ENCODE peak calls at places on chromosomes 2 and 18, in five cellular contexts. One of them, this sample, is unnamed.
A peak's percentile ranks its signal among the peaks of the same experiment; 100 is the strongest.

GRCh38 chr18:54453996-54454395 is 96.3 kb downstream of the C18orf54 start:
- DNase-seq in WTC11: no peak
- DNase-seq in MCF 10A: no peak
- DNase-seq in psoas muscle: no peak
- DNase-seq in glutamatergic neuron: no peak
- DNase-seq in this sample: no peak

GRCh38 chr2:134327367-134327766 is 73.5 kb downstream of the MGAT5 start:
- DNase-seq in glutamatergic neuron: no peak
- DNase-seq in WTC11: no peak
- DNase-seq in psoas muscle: no peak
- DNase-seq in MCF 10A: peak; percentile 56
- DNase-seq in this sample: no peak

GRCh38 chr2:39665811-39666488 is at the start of gene TMEM178A:
- DNase-seq in MCF 10A: no peak
- DNase-seq in psoas muscle: no peak
- DNase-seq in glutamatergic neuron: peak; percentile 56
- DNase-seq in WTC11: peak; percentile 55
- DNase-seq in this sample: peak; percentile 41

GRCh38 chr2:109351164-109351756 is 222.3 kb downstream of the SH3RF3 start:
- DNase-seq in psoas muscle: peak; percentile 80
- DNase-seq in glutamatergic neuron: no peak
- DNase-seq in WTC11: no peak
- DNase-seq in MCF 10A: peak; percentile 84
- DNase-seq in this sample: no peak

GRCh38 chr2:151760139-151760650 is 25.9 kb upstream of the NEB start:
- DNase-seq in MCF 10A: no peak
- DNase-seq in psoas muscle: peak; percentile 73
- DNase-seq in WTC11: no peak
- DNase-seq in glutamatergic neuron: no peak
- DNase-seq in this sample: no peak

GRCh38 chr2:203830294-203831055 is 37.1 kb upstream of the CTLA4 start:
- DNase-seq in WTC11: no peak
- DNase-seq in psoas muscle: no peak
- DNase-seq in glutamatergic neuron: no peak
- DNase-seq in MCF 10A: no peak
- DNase-seq in this sample: no peak

GRCh38 chr2:242053921-242054320 is 184.4 kb downstream of the RTP5 start:
- DNase-seq in MCF 10A: no peak
- DNase-seq in psoas muscle: no peak
- DNase-seq in glutamatergic neuron: no peak
- DNase-seq in WTC11: no peak
- DNase-seq in this sample: no peak

GRCh38 chr2:231182500-231182899 is 15.9 kb upstream of the ARMC9 start:
- DNase-seq in glutamatergic neuron: no peak
- DNase-seq in WTC11: no peak
- DNase-seq in MCF 10A: no peak
- DNase-seq in psoas muscle: no peak
- DNase-seq in this sample: no peak

GRCh38 chr18:39053569-39053968 is 1488.0 kb upstream of the CELF4 start:
- DNase-seq in psoas muscle: no peak
- DNase-seq in glutamatergic neuron: no peak
- DNase-seq in MCF 10A: no peak
- DNase-seq in WTC11: no peak
- DNase-seq in this sample: no peak

GRCh38 chr18:35580748-35581534 is 599 bp upstream of the GALNT1 start:
- DNase-seq in WTC11: peak; percentile 62
- DNase-seq in MCF 10A: peak; percentile 55
- DNase-seq in glutamatergic neuron: peak; percentile 70
- DNase-seq in psoas muscle: peak; percentile 68
- DNase-seq in this sample: peak; percentile 57

GRCh38 chr18:25253136-25253535 is 98.8 kb downstream of the ZNF521 start:
- DNase-seq in MCF 10A: no peak
- DNase-seq in psoas muscle: no peak
- DNase-seq in glutamatergic neuron: no peak
- DNase-seq in WTC11: no peak
- DNase-seq in this sample: no peak

GRCh38 chr18:77049938-77050337 is 82.6 kb downstream of the MBP start:
- DNase-seq in MCF 10A: no peak
- DNase-seq in glutamatergic neuron: no peak
- DNase-seq in psoas muscle: no peak
- DNase-seq in WTC11: no peak
- DNase-seq in this sample: no peak

GRCh38 chr18:13313006-13313661 is 94.6 kb downstream of the LDLRAD4 start:
- DNase-seq in MCF 10A: no peak
- DNase-seq in psoas muscle: no peak
- DNase-seq in WTC11: no peak
- DNase-seq in glutamatergic neuron: no peak
- DNase-seq in this sample: no peak

GRCh38 chr2:236290742-236291425 is 26.7 kb upstream of the ASB18 start:
- DNase-seq in glutamatergic neuron: no peak
- DNase-seq in psoas muscle: no peak
- DNase-seq in WTC11: no peak
- DNase-seq in MCF 10A: no peak
- DNase-seq in this sample: no peak

GRCh38 chr2:121285077-121285449 is at the start of gene TFCP2L1:
- DNase-seq in psoas muscle: no peak
- DNase-seq in MCF 10A: peak; percentile 61
- DNase-seq in glutamatergic neuron: peak; percentile 43
- DNase-seq in WTC11: peak; percentile 68
- DNase-seq in this sample: peak; percentile 30

GRCh38 chr18:1006965-1007364 is 102.3 kb downstream of the ADCYAP1 start:
- DNase-seq in psoas muscle: no peak
- DNase-seq in MCF 10A: no peak
- DNase-seq in WTC11: no peak
- DNase-seq in glutamatergic neuron: no peak
- DNase-seq in this sample: no peak

GRCh38 chr18:22983175-22983574 is 50.0 kb downstream of the RBBP8 start:
- DNase-seq in WTC11: no peak
- DNase-seq in glutamatergic neuron: no peak
- DNase-seq in MCF 10A: peak; percentile 48
- DNase-seq in psoas muscle: no peak
- DNase-seq in this sample: no peak

GRCh38 chr2:233329489-233330135 is 22.0 kb downstream of the SAG start:
- DNase-seq in glutamatergic neuron: no peak
- DNase-seq in WTC11: no peak
- DNase-seq in MCF 10A: no peak
- DNase-seq in psoas muscle: no peak
- DNase-seq in this sample: no peak

GRCh38 chr18:6476880-6477279 is 62.2 kb upstream of the L3MBTL4 start:
- DNase-seq in psoas muscle: no peak
- DNase-seq in glutamatergic neuron: no peak
- DNase-seq in MCF 10A: no peak
- DNase-seq in WTC11: no peak
- DNase-seq in this sample: no peak

GRCh38 chr2:28391564-28392296 is 928 bp upstream of the FOSL2 start:
- DNase-seq in WTC11: peak; percentile 66
- DNase-seq in glutamatergic neuron: peak; percentile 68
- DNase-seq in MCF 10A: peak; percentile 92
- DNase-seq in psoas muscle: peak; percentile 95
- DNase-seq in this sample: peak; percentile 57

GRCh38 chr18:36388310-36388709 is 90.8 kb downstream of the FHOD3 start:
- DNase-seq in MCF 10A: no peak
- DNase-seq in psoas muscle: no peak
- DNase-seq in WTC11: no peak
- DNase-seq in glutamatergic neuron: no peak
- DNase-seq in this sample: no peak

GRCh38 chr2:159996792-159997546 is 65.4 kb downstream of the PLA2R1 start:
- DNase-seq in MCF 10A: no peak
- DNase-seq in glutamatergic neuron: no peak
- DNase-seq in psoas muscle: no peak
- DNase-seq in WTC11: no peak
- DNase-seq in this sample: peak; percentile 6

GRCh38 chr2:241095594-241096290 is 6.3 kb downstream of the MTERF4 start:
- DNase-seq in psoas muscle: no peak
- DNase-seq in WTC11: no peak
- DNase-seq in MCF 10A: no peak
- DNase-seq in glutamatergic neuron: no peak
- DNase-seq in this sample: no peak

GRCh38 chr2:30756051-30756719 is 51.1 kb downstream of the CAPN13 start:
- DNase-seq in WTC11: no peak
- DNase-seq in psoas muscle: no peak
- DNase-seq in MCF 10A: peak; percentile 35
- DNase-seq in glutamatergic neuron: no peak
- DNase-seq in this sample: no peak

GRCh38 chr18:35582899-35583558 is 1.5 kb downstream of the GALNT1 start:
- DNase-seq in WTC11: no peak
- DNase-seq in psoas muscle: no peak
- DNase-seq in MCF 10A: peak; percentile 11
- DNase-seq in glutamatergic neuron: peak; percentile 12
- DNase-seq in this sample: no peak

GRCh38 chr2:159064446-159065301 is 96.2 kb downstream of the TANC1 start:
- DNase-seq in MCF 10A: peak; percentile 60
- DNase-seq in WTC11: no peak
- DNase-seq in glutamatergic neuron: no peak
- DNase-seq in psoas muscle: no peak
- DNase-seq in this sample: no peak

GRCh38 chr2:23096905-23097602 is 287.9 kb upstream of the KLHL29 start:
- DNase-seq in psoas muscle: no peak
- DNase-seq in MCF 10A: peak; percentile 26
- DNase-seq in WTC11: no peak
- DNase-seq in glutamatergic neuron: no peak
- DNase-seq in this sample: no peak

GRCh38 chr2:240462704-240463273 is 27.3 kb downstream of the GPC1 start:
- DNase-seq in psoas muscle: no peak
- DNase-seq in MCF 10A: no peak
- DNase-seq in glutamatergic neuron: no peak
- DNase-seq in WTC11: peak; percentile 6
- DNase-seq in this sample: no peak

DNA sequence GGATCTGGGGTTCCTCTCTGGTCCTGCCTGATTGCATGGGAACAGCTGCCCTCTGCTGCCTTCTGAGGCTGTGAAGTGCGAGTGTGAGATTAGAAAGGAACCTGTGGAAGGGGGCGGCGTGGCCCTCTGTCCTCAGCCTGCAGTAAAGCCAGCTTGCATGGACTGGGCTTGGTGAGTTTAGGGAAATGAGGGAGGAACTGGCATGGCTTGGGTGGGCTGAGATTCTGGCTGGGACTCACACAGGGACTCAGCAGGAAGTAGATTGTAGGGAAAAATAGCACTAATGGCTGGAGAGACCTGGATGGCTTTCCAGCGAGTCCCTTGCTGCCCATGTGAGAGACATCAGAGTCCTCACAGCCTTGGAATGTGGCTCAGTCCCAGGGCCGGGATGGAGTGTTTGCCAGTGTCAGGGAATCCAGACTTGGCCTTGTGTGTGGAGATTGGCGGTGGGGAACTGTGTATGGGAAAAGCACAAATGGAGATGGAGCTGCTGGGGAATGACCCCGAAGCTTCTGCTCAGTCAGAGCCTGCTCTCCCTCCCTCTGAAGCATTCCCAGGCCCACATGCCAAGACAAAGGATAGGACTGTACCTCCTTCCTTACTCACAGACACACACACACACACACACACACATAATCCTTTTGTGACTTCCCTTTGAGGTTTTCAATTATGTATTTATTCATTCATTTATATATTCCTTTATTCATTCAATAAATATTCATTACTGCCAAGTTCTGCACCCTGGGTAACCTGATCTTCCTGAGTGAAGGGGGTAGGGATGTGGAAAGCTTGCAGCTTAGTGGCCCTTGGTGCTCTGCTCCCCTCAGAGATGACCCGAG is 115.4 kb downstream of the ACAA2 start:
- DNase-seq in WTC11: peak; percentile 34
- DNase-seq in MCF 10A: no peak
- DNase-seq in psoas muscle: peak; percentile 33
- DNase-seq in glutamatergic neuron: no peak
- DNase-seq in this sample: no peak
- TF ChIP-seq CTCF in WTC11: no peak
- TF ChIP-seq CTCF in MCF 10A: no peak
- TF ChIP-seq CTCF in psoas muscle: no peak
- TF ChIP-seq CTCF in glutamatergic neuron: no peak
- TF ChIP-seq CTCF in this sample: no peak

GRCh38 chr2:111101592-111101991 is 19.1 kb upstream of the BCL2L11 start:
- DNase-seq in MCF 10A: no peak
- DNase-seq in glutamatergic neuron: no peak
- DNase-seq in WTC11: no peak
- DNase-seq in psoas muscle: no peak
- DNase-seq in this sample: no peak

GRCh38 chr2:111099402-111099801 is 21.3 kb upstream of the BCL2L11 start:
- DNase-seq in MCF 10A: no peak
- DNase-seq in glutamatergic neuron: no peak
- DNase-seq in psoas muscle: no peak
- DNase-seq in WTC11: no peak
- DNase-seq in this sample: no peak

GRCh38 chr2:111100087-111100764 is 20.5 kb upstream of the BCL2L11 start:
- DNase-seq in WTC11: no peak
- DNase-seq in glutamatergic neuron: no peak
- DNase-seq in psoas muscle: no peak
- DNase-seq in MCF 10A: no peak
- DNase-seq in this sample: no peak

GRCh38 chr2:111102216-111102615 is 18.5 kb upstream of the BCL2L11 start:
- DNase-seq in glutamatergic neuron: no peak
- DNase-seq in psoas muscle: no peak
- DNase-seq in WTC11: no peak
- DNase-seq in MCF 10A: no peak
- DNase-seq in this sample: no peak

DNA sequence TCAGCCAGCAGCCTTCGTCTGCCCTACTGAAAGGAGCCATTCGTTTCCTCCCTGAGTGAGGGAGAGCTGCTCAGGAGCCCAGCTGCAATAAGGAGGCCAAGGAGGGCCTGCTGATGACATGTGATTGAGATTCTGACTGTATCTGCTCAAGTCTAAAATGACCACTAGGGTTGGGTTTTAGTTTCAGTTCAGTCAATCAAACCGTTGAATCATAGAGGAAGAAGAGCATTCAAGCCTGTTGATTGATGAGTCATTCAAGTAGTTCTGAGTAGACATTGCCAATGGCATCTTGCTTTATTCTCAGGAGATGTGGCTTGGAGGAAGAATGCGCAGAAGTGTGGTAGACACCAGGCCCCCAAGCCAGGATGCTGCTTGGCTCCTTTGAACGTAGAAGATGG is 19.9 kb upstream of the BCL2L11 start:
- DNase-seq in WTC11: no peak
- DNase-seq in glutamatergic neuron: no peak
- DNase-seq in psoas muscle: no peak
- DNase-seq in MCF 10A: peak; percentile 54
- DNase-seq in this sample: no peak
- TF ChIP-seq CTCF in WTC11: no peak
- TF ChIP-seq CTCF in glutamatergic neuron: no peak
- TF ChIP-seq CTCF in psoas muscle: no peak
- TF ChIP-seq CTCF in MCF 10A: no peak
- TF ChIP-seq CTCF in this sample: no peak

DNA sequence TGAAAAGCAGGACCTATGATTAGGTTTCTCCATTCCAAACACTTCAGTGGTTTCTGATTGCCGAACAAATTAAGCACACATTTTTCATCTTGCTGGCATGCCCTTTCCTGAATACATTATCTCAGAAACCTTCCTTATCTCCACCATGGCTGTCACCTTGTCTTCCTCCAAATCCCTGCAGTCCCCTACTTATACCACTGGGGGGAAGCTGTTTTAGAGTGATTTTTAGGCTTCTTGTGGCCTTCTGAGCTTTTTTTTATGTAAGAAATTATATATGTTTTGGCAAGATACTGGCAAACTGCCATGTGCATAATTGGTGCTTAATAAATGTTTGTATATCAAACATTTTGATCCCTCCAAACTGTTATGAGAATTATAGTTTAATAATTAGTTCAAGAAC is 229.2 kb downstream of the MYT1L start:
- DNase-seq in MCF 10A: peak; percentile 18
- DNase-seq in glutamatergic neuron: no peak
- DNase-seq in WTC11: no peak
- DNase-seq in psoas muscle: no peak
- DNase-seq in this sample: no peak
- TF ChIP-seq CTCF in MCF 10A: peak; percentile 16
- TF ChIP-seq CTCF in glutamatergic neuron: peak; percentile 75
- TF ChIP-seq CTCF in WTC11: peak; percentile 19
- TF ChIP-seq CTCF in psoas muscle: no peak
- TF ChIP-seq CTCF in this sample: peak; percentile 56

GRCh38 chr2:9842487-9843228 is 616 bp upstream of the TAF1B start:
- DNase-seq in glutamatergic neuron: no peak
- DNase-seq in MCF 10A: no peak
- DNase-seq in psoas muscle: no peak
- DNase-seq in WTC11: no peak
- DNase-seq in this sample: no peak
- TF ChIP-seq CTCF in glutamatergic neuron: no peak
- TF ChIP-seq CTCF in MCF 10A: no peak
- TF ChIP-seq CTCF in psoas muscle: no peak
- TF ChIP-seq CTCF in WTC11: no peak
- TF ChIP-seq CTCF in this sample: no peak

This sample was measured in endothelial cell.